ENCODE peak calls at places on chromosomes 11 and 22, in ten cellular contexts. F, D, E, C, Z, O, M, R, A and K are unnamed samples.

GRCh38 chr11:62923634-62924411 is 2.7 kb upstream of the CHRM1 start:
- DNase-seq in D (peak; percentile 61), Z (no peak), A (no peak), M (no peak), E (no peak), C (no peak), F (no peak), R (no peak), O (no peak), K (no peak)

GRCh38 chr11:122793500-122793899 is 44.8 kb upstream of the CRTAM start:
- DNase-seq in C (no peak), R (no peak), Z (no peak), D (no peak), E (no peak), A (no peak), F (no peak), M (peak; percentile 69), O (no peak), K (no peak)

GRCh38 chr11:126992065-126992803 is 8.3 kb downstream of the KIRREL3 start:
- DNase-seq in Z (no peak), O (peak; percentile 67), C (no peak), D (no peak), R (peak; percentile 90), F (peak; percentile 96), A (no peak), E (no peak), M (peak; percentile 51), K (peak; percentile 98)

GRCh38 chr11:2549080-2549479 is 104.3 kb downstream of the KCNQ1 start:
- DNase-seq in A (no peak), R (no peak), O (no peak), M (no peak), Z (peak; percentile 36), C (peak; percentile 21), E (no peak), D (no peak), F (no peak), K (no peak)

GRCh38 chr11:68831124-68831523 is 10.6 kb downstream of the CPT1A start:
- DNase-seq in Z (peak; percentile 75), E (no peak), R (no peak), F (no peak), C (no peak), O (no peak), A (no peak), D (no peak), M (no peak), K (no peak)

GRCh38 chr22:17999851-18000250 is 24.5 kb downstream of the MICAL3 start:
- DNase-seq in R (no peak), A (no peak), M (no peak), E (no peak), Z (no peak), C (no peak), F (no peak), O (no peak), D (no peak), K (no peak)

GRCh38 chr11:13287681-13288080 is 10.1 kb downstream of the BMAL1 start:
- DNase-seq in O (no peak), D (no peak), A (no peak), M (no peak), R (no peak), E (no peak), Z (no peak), F (no peak), C (no peak), K (no peak)

GRCh38 chr11:34783816-34784317 is 132.3 kb downstream of the APIP start:
- DNase-seq in D (no peak), C (no peak), F (no peak), E (no peak), O (peak; percentile 35), M (no peak), R (no peak), A (no peak), Z (peak; percentile 76), K (no peak)

GRCh38 chr11:112689851-112690250 is 271.4 kb upstream of the NCAM1 start:
- DNase-seq in F (no peak), D (no peak), E (no peak), A (no peak), R (no peak), O (no peak), C (no peak), M (no peak), Z (no peak), K (no peak)

GRCh38 chr11:74325649-74326645 is 14.5 kb upstream of the P4HA3 start:
- DNase-seq in D (peak; percentile 77), R (peak; percentile 70), O (no peak), A (peak; percentile 92), Z (peak; percentile 53), M (peak; percentile 98), E (peak; percentile 86), C (peak; percentile 74), F (peak; percentile 86), K (peak; percentile 74)

GRCh38 chr11:14500181-14500651 is 605 bp upstream of the COPB1 start:
- DNase-seq in M (peak; percentile 75), E (peak; percentile 50), A (no peak), D (no peak), F (no peak), R (no peak), O (peak; percentile 65), C (peak; percentile 66), Z (peak; percentile 66), K (peak; percentile 10)

GRCh38 chr11:70191495-70192140 is 11.5 kb upstream of the FADD start:
- DNase-seq in E (peak; percentile 83), R (no peak), D (peak; percentile 87), C (peak; percentile 85), A (peak; percentile 79), M (peak; percentile 49), O (peak; percentile 26), Z (peak; percentile 81), F (no peak), K (no peak)

DNA sequence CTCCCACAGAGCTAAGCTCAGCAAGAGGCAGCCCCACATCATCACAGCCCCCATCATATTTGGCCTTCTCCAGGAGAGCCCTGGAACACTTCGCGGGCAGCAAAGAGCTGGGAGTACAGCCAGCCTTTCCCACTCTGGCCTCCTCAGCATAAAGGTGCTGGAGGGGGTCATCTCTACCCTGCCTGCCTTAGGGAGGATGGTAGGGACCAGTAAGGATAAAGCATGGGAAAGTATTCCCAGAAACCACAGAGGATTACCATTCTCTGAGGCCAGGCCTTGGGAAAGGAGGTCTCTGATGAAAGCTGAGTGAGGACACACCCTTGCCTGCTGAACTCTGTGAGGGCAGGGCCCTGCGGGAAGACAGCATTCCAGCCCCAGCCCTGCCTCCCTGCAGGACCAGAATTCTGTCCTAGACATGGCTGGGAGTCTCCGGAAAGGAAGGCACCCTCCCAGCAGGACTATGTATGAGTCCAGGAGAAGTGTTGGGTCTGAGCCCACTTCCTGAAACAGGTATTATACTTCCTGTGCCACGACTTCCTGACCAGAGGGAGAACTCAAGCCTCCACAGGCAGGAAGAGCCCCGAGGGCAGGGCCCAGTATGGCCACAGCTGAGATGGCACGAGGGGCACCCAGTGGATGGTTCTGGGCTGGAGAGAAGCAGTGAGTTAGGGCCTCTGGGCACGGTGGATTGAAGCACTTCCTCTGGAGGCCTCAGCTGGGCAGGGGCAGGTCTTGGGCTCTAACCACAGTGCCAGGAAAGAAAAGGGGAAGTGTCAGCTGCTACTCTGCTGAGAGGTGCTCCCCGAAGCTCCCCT is 12.9 kb upstream of the CASTOR1 start:
- DNase-seq in D (peak; percentile 71), R (no peak), E (peak; percentile 57), A (no peak), O (peak; percentile 77), M (peak; percentile 86), F (no peak), C (peak; percentile 79), Z (peak; percentile 54), K (no peak)
- H3K4me3 ChIP-seq in D (no peak overlapping the region), R (no peak overlapping the region), E (no peak overlapping the region), A (peak overlapping the region; percentile 15), O (no peak overlapping the region), M (no peak overlapping the region), F (no peak overlapping the region), C (peak overlapping the region; percentile 14), Z (no peak overlapping the region), K (no peak overlapping the region)

GRCh38 chr11:119993732-119994131 is 144.2 kb downstream of the TRIM29 start:
- DNase-seq in R (no peak), Z (no peak), A (no peak), C (no peak), E (no peak), F (no peak), O (peak; percentile 64), M (no peak), D (no peak), K (no peak)

GRCh38 chr11:119995730-119996491 is 142.0 kb downstream of the TRIM29 start:
- DNase-seq in F (no peak), R (no peak), M (no peak), A (no peak), O (no peak), D (no peak), C (no peak), E (no peak), Z (no peak), K (no peak)

GRCh38 chr11:119996556-119996955 is 141.4 kb downstream of the TRIM29 start:
- DNase-seq in Z (no peak), M (no peak), O (no peak), F (no peak), R (no peak), D (no peak), C (no peak), A (no peak), E (no peak), K (no peak)

GRCh38 chr11:120001161-120002135 is 136.5 kb downstream of the TRIM29 start:
- DNase-seq in F (no peak), O (no peak), M (no peak), E (no peak), D (no peak), A (no peak), Z (no peak), R (no peak), C (no peak), K (no peak)

GRCh38 chr11:119999220-119999619 is 138.7 kb downstream of the TRIM29 start:
- DNase-seq in E (no peak), M (no peak), F (no peak), C (no peak), A (no peak), D (no peak), R (no peak), Z (no peak), O (peak; percentile 21), K (no peak)
- TF ChIP-seq CTCF in E (no peak), M (no peak), F (peak; percentile 6), C (no peak), A (no peak), D (no peak), R (no peak), Z (no peak), O (peak; percentile 34), K (no peak)

DNA sequence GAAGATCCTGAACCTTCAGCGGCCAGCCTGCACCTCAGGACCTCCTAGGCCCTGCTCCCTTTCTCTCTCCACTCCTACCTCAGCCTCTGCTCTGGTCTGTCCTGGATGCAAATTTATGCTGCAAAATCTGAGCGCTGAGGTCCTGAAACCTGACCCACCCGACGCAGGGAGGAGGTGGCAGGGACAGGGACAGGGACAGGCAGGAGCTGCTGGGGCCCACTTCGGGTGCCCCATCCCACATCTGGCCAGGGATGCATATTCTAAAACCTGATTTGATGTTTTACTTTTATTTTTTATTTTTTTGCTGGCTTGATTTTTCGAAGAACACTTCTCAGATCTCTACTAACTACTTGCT is 571 bp upstream of the PVALB start:
- DNase-seq in F (no peak), M (no peak), O (no peak), Z (no peak), A (no peak), D (no peak), E (no peak), C (no peak), R (no peak), K (no peak)
- H3K4me3 ChIP-seq in F (no peak overlapping the region), M (no peak overlapping the region), O (no peak overlapping the region), Z (no peak overlapping the region), A (no peak overlapping the region), D (no peak overlapping the region), E (peak overlapping the region; percentile 55), C (peak overlapping the region; percentile 39), R (no peak overlapping the region), K (no peak overlapping the region)

GRCh38 chr11:22730319-22730718 is 63.9 kb downstream of the GAS2 start:
- DNase-seq in C (no peak), M (peak; percentile 23), O (peak; percentile 52), R (no peak), E (no peak), D (no peak), Z (no peak), A (no peak), F (no peak), K (no peak)
- TF ChIP-seq CTCF in C (no peak), M (no peak), O (peak; percentile 8), R (no peak), E (peak; percentile 54), D (no peak), Z (peak; percentile 38), A (no peak), F (no peak), K (no peak)